ENCODE peak calls at places on chromosomes 11 and 22, in four cellular contexts. P, C, Z and A are unnamed samples.

GRCh38 chr11:60169264-60169915 is 13.5 kb downstream of the MS4A6A start:
- DNase-seq in P (peak; percentile 11), C (peak; percentile 56), Z (no peak), A (peak; percentile 42)

GRCh38 chr11:117900720-117901440 is 24.4 kb upstream of the FXYD6 start:
- DNase-seq in P (no peak), C (peak; percentile 26), Z (no peak), A (no peak)

GRCh38 chr11:82939456-82939855 is 37.9 kb downstream of the DDIAS start:
- DNase-seq in Z (no peak), P (no peak), C (no peak), A (no peak)

GRCh38 chr22:38299758-38300157 is 17.5 kb downstream of the CSNK1E start:
- DNase-seq in C (no peak), Z (no peak), P (no peak), A (no peak)

GRCh38 chr11:119319136-119319701 is 2.3 kb upstream of the MCAM start:
- DNase-seq in Z (no peak), C (no peak), P (no peak), A (no peak)

GRCh38 chr11:134036484-134037092 is 32.3 kb upstream of the JAM3 start:
- DNase-seq in C (peak; percentile 49), P (no peak), Z (no peak), A (no peak)

GRCh38 chr22:30206964-30207363 is 39.6 kb downstream of the LIF start:
- DNase-seq in Z (peak; percentile 71), C (peak; percentile 50), P (peak; percentile 99), A (no peak)

GRCh38 chr11:119709638-119710346 is 19.2 kb downstream of the NECTIN1 start:
- DNase-seq in Z (no peak), C (no peak), P (peak; percentile 92), A (no peak)

GRCh38 chr22:42294034-42294985 is 23.9 kb upstream of the TCF20 start:
- DNase-seq in P (peak; percentile 36), C (peak; percentile 64), Z (no peak), A (no peak)

GRCh38 chr11:114137838-114138237 is 78.3 kb downstream of the ZBTB16 start:
- DNase-seq in P (no peak), Z (no peak), C (no peak), A (no peak)

GRCh38 chr22:23281053-23281405 is 100.7 kb downstream of the BCR start:
- DNase-seq in Z (no peak), P (no peak), C (no peak), A (no peak)

GRCh38 chr22:23281406-23282088 is 101.2 kb downstream of the BCR start:
- DNase-seq in P (peak; percentile 68), Z (no peak), C (peak; percentile 93), A (no peak)

GRCh38 chr22:23282516-23282915 is 102.2 kb downstream of the BCR start:
- DNase-seq in P (no peak), Z (no peak), C (no peak), A (no peak)

GRCh38 chr22:23282986-23283385 is 102.7 kb downstream of the BCR start:
- DNase-seq in Z (no peak), P (no peak), C (no peak), A (no peak)

GRCh38 chr22:23282089-23282501 is 101.8 kb downstream of the BCR start:
- DNase-seq in P (peak; percentile 91), C (peak; percentile 75), Z (no peak), A (peak; percentile 66)
- TF ChIP-seq CTCF in P (peak; percentile 2), C (no peak), Z (no peak), A (no peak)

GRCh38 chr22:49630448-49630946 is 197.2 kb downstream of the BRD1 start:
- DNase-seq in P (no peak), C (no peak), Z (no peak), A (no peak)

GRCh38 chr22:49633010-49633324 is 194.7 kb downstream of the BRD1 start:
- DNase-seq in C (no peak), P (no peak), Z (no peak), A (no peak)

GRCh38 chr22:49629586-49630447 is 197.9 kb downstream of the BRD1 start:
- DNase-seq in C (no peak), Z (no peak), P (no peak), A (no peak)

GRCh38 chr22:49634006-49634772 is 193.5 kb downstream of the BRD1 start:
- DNase-seq in C (no peak), P (no peak), Z (no peak), A (no peak)

GRCh38 chr22:49632199-49633009 is 195.3 kb downstream of the BRD1 start:
- DNase-seq in C (peak; percentile 57), P (peak; percentile 41), Z (no peak), A (peak; percentile 2)
- TF ChIP-seq CTCF in C (peak; percentile 55), P (peak; percentile 32), Z (peak; percentile 71), A (peak; percentile 86)

DNA sequence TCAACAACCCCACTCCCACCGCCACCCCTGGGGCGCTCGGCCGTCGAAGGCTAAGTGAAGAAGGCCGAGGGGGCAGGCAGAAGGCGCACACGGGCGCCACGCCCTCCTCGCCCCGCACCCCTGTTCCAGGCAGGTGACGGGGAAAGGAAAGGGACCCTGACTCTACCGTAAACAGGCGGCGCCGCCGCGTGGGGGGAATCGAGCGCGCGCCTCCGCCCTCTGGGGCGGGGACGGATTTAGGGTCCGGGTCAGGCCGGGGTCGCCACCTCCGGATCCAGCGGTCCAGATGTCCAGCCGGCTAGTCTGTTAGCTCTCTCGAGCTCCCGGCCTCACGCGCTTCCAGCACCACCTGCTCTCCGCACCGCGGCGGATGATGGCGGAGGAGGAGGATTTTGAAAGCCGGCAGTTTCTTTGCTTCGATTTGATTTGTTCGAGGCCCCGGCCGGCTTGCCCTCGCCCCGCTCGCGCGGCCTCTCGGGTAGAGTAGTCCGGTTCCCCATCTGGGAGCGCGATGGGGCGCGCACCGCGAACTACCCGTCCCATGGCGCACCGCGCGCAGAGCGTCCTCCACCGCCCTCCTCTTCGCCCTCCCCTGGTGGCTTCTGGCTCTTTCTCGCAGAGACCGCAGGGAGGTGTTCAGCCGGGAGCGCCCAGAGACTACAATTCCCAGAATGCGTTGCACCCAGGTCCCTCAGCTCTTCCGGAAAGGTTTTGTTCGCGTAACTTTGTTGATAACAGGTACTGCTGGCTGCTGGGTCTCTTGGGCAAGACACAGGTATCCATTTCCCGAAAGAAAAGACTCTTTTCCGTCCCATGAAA is at the start of gene RANGAP1:
- DNase-seq in P (peak; percentile 98), C (peak; percentile 99), Z (peak; percentile 95), A (peak; percentile 86)
- TF ChIP-seq CTCF in P (no peak), C (peak; percentile 55), Z (peak; percentile 10), A (peak; percentile 22)

DNA sequence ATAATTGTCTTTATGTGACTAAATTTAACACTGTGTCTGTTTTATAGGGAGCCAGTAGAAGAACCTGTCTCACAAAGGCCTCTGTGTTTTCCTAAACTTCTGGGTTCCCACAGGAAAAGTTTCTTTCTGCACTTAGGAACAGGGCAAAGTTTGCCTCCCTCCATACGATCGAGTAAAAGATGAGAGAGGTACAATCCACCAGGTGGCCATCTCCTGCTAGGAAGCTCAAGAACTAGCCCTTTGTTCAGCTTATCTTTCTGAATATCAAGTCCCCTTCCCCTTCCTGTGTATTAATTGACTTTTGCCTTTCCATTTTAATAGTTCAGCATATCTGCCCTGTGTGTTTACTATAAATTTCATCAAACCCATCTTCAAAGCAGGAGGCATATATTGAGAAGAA is 18.0 kb downstream of the CSNK2A3 start:
- DNase-seq in C (no peak), Z (no peak), P (no peak), A (no peak)
- TF ChIP-seq CTCF in C (peak; percentile 4), Z (no peak), P (no peak), A (peak; percentile 15)

GRCh38 chr11:34199525-34199924 is 94.1 kb downstream of the NAT10 start:
- DNase-seq in P (no peak), C (no peak), Z (no peak), A (no peak)
- TF ChIP-seq CTCF in P (no peak), C (no peak), Z (no peak), A (no peak)

DNA sequence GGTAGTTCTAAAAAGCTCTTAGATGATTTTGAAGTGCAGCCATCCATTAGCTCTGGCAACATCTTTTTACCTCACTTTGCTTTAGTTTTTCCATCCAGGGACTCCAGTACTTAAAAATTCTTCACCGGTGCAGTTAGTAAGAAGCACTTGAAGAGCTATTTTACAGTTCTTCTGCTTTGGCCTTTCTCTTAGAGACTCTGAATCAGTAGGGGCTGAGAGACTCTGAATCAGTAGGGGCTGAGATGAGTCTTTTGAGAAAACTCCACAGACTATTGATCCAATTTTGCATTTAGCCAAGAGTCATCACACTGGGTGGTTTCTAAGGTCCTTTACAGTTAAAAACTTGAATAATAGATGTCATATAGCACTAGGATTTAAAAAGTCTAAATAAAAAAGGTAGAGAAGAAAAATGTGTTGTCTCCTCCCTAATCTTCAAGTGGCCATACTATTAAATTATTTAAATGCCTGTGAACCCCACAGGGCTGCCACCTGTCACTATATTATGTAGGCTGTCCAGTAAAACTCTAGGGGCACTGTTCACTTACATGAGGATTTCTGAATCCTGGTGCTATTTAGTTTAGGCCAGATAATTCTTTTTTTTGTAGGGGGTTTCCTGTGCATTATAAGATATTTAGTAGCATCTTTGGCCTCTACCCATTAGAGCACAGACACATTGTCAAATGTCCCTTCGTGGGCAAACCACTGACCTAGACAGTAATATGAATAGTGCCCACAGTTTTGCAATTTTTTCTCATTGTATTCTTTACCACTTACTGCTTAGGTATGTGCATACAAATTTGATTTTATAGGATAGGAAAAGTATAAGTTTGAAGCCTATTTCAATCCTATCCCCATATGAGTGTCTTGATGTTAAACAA is 26.3 kb upstream of the HIKESHI start:
- DNase-seq in P (no peak), Z (no peak), C (no peak), A (no peak)
- TF ChIP-seq CTCF in P (no peak), Z (no peak), C (no peak), A (peak; percentile 5)

GRCh38 chr11:91407842-91408241 is 816.8 kb upstream of the FAT3 start:
- DNase-seq in C (no peak), P (no peak), Z (no peak), A (no peak)
- TF ChIP-seq CTCF in C (no peak), P (no peak), Z (no peak), A (no peak)

GRCh38 chr11:77191823-77192495 is 63.9 kb downstream of the MYO7A start:
- DNase-seq in P (peak; percentile 31), Z (no peak), C (peak; percentile 82), A (no peak)
- TF ChIP-seq CTCF in P (peak; percentile 34), Z (peak; percentile 41), C (peak; percentile 83), A (peak; percentile 60)

DNA sequence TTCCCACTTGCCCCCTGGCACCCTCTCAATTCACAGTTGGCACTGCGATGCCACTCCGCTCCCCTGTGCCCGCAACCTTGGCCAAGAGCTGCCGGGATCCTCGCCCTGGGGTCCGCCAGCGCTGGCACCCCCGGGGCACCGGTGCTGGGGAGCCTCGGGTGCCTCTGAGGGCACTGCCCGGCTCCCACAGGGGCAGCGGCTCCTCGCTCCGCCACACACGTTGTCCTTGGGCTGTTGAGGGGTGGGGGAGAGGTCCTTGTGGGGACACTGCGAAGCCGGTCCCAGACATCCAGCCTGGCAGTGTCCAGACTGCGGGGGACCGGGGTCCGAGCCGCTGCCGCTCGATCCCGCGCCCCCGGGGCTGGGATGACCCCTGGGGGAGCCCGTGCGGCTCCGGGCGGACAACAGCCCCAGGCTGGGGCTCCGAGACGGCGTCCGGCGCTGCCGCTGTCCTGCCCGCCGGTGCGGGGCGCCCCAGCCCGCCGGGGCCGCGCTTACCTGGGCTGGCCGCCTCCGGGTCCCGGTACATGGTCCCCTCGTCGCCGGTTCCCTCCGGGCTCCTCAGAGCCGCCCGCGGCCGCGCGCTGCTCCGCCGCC is 486 bp downstream of the SYT7 start:
- DNase-seq in C (no peak), P (no peak), Z (no peak), A (no peak)
- TF ChIP-seq CTCF in C (no peak), P (no peak), Z (no peak), A (peak; percentile 1)